ENCODE peak calls at places on chromosome 7, in five cellular contexts. One of them, this sample, is unnamed.

GRCh38 chr7:66265566-66265965 is 60.4 kb downstream of the TPST1 start:
- DNase-seq in AG04449: no peak
- DNase-seq in MM.1S: peak; percentile 21
- DNase-seq in heart left ventricle: no peak
- DNase-seq in astrocyte: no peak
- DNase-seq in this sample: no peak

GRCh38 chr7:105594034-105594433 is 12.7 kb upstream of the EFCAB10 start:
- DNase-seq in AG04449: no peak
- DNase-seq in MM.1S: peak; percentile 50
- DNase-seq in astrocyte: no peak
- DNase-seq in heart left ventricle: no peak
- DNase-seq in this sample: no peak

GRCh38 chr7:67918158-67918557 is 921.5 kb downstream of the TYW1 start:
- DNase-seq in MM.1S: peak; percentile 33
- DNase-seq in astrocyte: no peak
- DNase-seq in heart left ventricle: no peak
- DNase-seq in AG04449: no peak
- DNase-seq in this sample: no peak

GRCh38 chr7:15612205-15612604 is 50.4 kb upstream of the AGMO start:
- DNase-seq in heart left ventricle: no peak
- DNase-seq in AG04449: no peak
- DNase-seq in astrocyte: no peak
- DNase-seq in MM.1S: no peak
- DNase-seq in this sample: no peak

GRCh38 chr7:28354601-28355062 is 57.7 kb upstream of the CREB5 start:
- DNase-seq in MM.1S: no peak
- DNase-seq in heart left ventricle: no peak
- DNase-seq in astrocyte: peak; percentile 98
- DNase-seq in AG04449: peak; percentile 92
- DNase-seq in this sample: peak; percentile 10

GRCh38 chr7:48188776-48189520 is 17.7 kb downstream of the ABCA13 start:
- DNase-seq in MM.1S: no peak
- DNase-seq in AG04449: no peak
- DNase-seq in astrocyte: peak; percentile 47
- DNase-seq in heart left ventricle: no peak
- DNase-seq in this sample: no peak

GRCh38 chr7:157785021-157785441 is 448.2 kb downstream of the DNAJB6 start:
- DNase-seq in AG04449: no peak
- DNase-seq in astrocyte: peak; percentile 26
- DNase-seq in MM.1S: no peak
- DNase-seq in heart left ventricle: no peak
- DNase-seq in this sample: no peak

GRCh38 chr7:43491984-43492383 is 90.9 kb upstream of the STK17A start:
- DNase-seq in astrocyte: peak; percentile 91
- DNase-seq in heart left ventricle: no peak
- DNase-seq in MM.1S: no peak
- DNase-seq in AG04449: peak; percentile 12
- DNase-seq in this sample: peak; percentile 14

GRCh38 chr7:82477733-82478515 is 34.3 kb upstream of the CACNA2D1 start:
- DNase-seq in AG04449: no peak
- DNase-seq in MM.1S: no peak
- DNase-seq in heart left ventricle: no peak
- DNase-seq in astrocyte: no peak
- DNase-seq in this sample: no peak

GRCh38 chr7:107327986-107328569 is 141.8 kb upstream of the GPR22 start:
- DNase-seq in AG04449: peak; percentile 17
- DNase-seq in MM.1S: no peak
- DNase-seq in astrocyte: peak; percentile 20
- DNase-seq in heart left ventricle: no peak
- DNase-seq in this sample: peak; percentile 24

GRCh38 chr7:144454256-144455039 is 51.0 kb upstream of the NOBOX start:
- DNase-seq in heart left ventricle: no peak
- DNase-seq in AG04449: no peak
- DNase-seq in MM.1S: peak; percentile 21
- DNase-seq in astrocyte: no peak
- DNase-seq in this sample: no peak

GRCh38 chr7:113370910-113371309 is 252.6 kb upstream of the SMIM30 start:
- DNase-seq in AG04449: no peak
- DNase-seq in MM.1S: no peak
- DNase-seq in heart left ventricle: no peak
- DNase-seq in astrocyte: no peak
- DNase-seq in this sample: no peak

GRCh38 chr7:147524726-147525245 is 1065.8 kb upstream of the C7orf33 start:
- DNase-seq in heart left ventricle: no peak
- DNase-seq in astrocyte: no peak
- DNase-seq in MM.1S: no peak
- DNase-seq in AG04449: no peak
- DNase-seq in this sample: no peak

GRCh38 chr7:1289681-1290261 is 57.1 kb downstream of the UNCX start:
- DNase-seq in astrocyte: peak; percentile 3
- DNase-seq in AG04449: no peak
- DNase-seq in heart left ventricle: no peak
- DNase-seq in MM.1S: no peak
- DNase-seq in this sample: no peak
- H3K4me3 ChIP-seq in astrocyte: no peak overlapping the region
- H3K4me3 ChIP-seq in AG04449: peak overlapping the region; percentile 50
- H3K4me3 ChIP-seq in heart left ventricle: peak overlapping the region; percentile 44
- H3K4me3 ChIP-seq in MM.1S: no peak overlapping the region
- H3K4me3 ChIP-seq in this sample: peak overlapping the region; percentile 26

GRCh38 chr7:145812218-145812617 is 304.4 kb upstream of the CNTNAP2 start:
- DNase-seq in heart left ventricle: no peak
- DNase-seq in astrocyte: no peak
- DNase-seq in AG04449: no peak
- DNase-seq in MM.1S: no peak
- DNase-seq in this sample: no peak

DNA sequence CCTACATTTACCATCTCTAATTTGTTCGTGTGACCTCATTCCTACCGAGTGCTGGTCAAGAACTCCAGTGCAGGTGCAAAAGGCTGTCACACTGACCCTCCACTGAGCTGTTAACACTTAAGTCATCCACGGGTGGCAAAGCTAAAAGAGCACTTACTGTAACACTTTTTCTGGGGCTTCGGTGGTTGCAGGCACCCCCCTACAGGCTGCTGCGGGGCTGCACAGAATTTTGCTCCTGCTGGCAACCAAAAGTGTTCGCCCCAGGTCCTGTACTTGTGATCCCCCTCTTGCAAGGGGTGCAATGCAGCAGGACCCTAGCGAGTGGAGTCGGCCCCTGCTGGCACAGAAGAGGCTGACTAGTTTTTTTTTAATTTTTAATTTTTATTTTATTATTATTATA is 298.9 kb upstream of the CNTNAP2 start:
- DNase-seq in AG04449: no peak
- DNase-seq in MM.1S: no peak
- DNase-seq in astrocyte: no peak
- DNase-seq in heart left ventricle: no peak
- DNase-seq in this sample: no peak
- TF ChIP-seq CTCF in AG04449: no peak
- TF ChIP-seq CTCF in MM.1S: no peak
- TF ChIP-seq CTCF in astrocyte: no peak
- TF ChIP-seq CTCF in heart left ventricle: no peak
- TF ChIP-seq CTCF in this sample: no peak

GRCh38 chr7:95608344-95609173 is 12.2 kb upstream of the PDK4 start:
- DNase-seq in astrocyte: peak; percentile 77
- DNase-seq in AG04449: peak; percentile 84
- DNase-seq in heart left ventricle: peak; percentile 91
- DNase-seq in MM.1S: peak; percentile 88
- DNase-seq in this sample: peak; percentile 93
- H3K4me3 ChIP-seq in astrocyte: no peak overlapping the region
- H3K4me3 ChIP-seq in AG04449: peak overlapping the region; percentile 13
- H3K4me3 ChIP-seq in heart left ventricle: peak overlapping the region; percentile 31
- H3K4me3 ChIP-seq in MM.1S: peak overlapping the region; percentile 10
- H3K4me3 ChIP-seq in this sample: no peak overlapping the region

DNA sequence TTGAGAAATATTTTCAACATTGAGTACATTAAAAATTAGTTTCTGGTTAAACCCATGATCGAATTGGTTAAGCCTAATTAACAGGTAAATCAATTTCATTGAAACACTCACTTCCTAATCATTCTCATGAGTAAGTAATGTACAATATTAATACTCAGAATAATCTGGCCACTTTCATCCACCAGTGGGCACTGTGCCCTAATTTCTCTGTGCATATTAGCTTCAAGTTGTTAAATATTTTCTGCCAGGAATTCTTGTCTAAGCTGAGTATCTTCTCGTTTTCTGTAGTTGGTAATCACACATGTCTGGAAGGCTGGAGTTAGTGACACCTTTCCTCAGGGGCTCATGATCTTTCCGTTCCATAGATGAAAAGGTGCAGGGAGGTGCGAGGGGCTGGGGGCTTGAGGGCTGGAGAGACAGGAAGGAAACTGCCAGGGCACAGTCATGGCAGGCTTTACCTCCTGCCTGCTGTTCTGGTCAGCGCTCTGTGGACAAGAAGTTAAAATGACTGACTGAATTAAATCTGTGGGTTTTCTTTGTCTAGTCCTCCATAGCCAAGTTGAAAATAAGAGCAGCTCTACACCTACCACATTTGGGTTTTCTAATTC is 71.9 kb downstream of the WIPF3 start:
- DNase-seq in astrocyte: peak; percentile 12
- DNase-seq in AG04449: no peak
- DNase-seq in heart left ventricle: no peak
- DNase-seq in MM.1S: peak; percentile 55
- DNase-seq in this sample: no peak
- TF ChIP-seq CTCF in astrocyte: peak; percentile 71
- TF ChIP-seq CTCF in AG04449: peak; percentile 47
- TF ChIP-seq CTCF in heart left ventricle: peak; percentile 7
- TF ChIP-seq CTCF in MM.1S: peak; percentile 70
- TF ChIP-seq CTCF in this sample: peak; percentile 59

DNA sequence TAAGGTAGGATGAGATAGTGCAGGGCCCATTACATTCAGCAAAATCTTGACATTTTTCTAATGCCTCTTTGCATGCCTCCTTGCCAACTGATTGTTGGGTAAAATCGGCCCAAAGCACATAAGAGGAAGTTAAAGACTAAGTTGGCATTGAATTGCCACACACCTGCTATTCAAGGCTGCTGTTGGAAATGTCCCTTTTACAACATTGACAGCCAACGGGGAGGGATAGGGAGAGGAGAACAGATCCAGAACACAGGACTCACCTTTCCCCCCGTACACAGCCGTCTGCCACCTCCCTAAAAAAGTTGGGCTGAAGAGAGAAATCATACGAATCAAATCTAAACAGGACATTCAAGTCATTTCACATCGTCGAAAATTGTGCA is 695 bp downstream of the FAM237B start:
- DNase-seq in astrocyte: no peak
- DNase-seq in AG04449: no peak
- DNase-seq in MM.1S: no peak
- DNase-seq in heart left ventricle: no peak
- DNase-seq in this sample: no peak
- H3K4me3 ChIP-seq in astrocyte: peak overlapping the region; percentile 43
- H3K4me3 ChIP-seq in AG04449: no peak overlapping the region
- H3K4me3 ChIP-seq in MM.1S: no peak overlapping the region
- H3K4me3 ChIP-seq in heart left ventricle: no peak overlapping the region
- H3K4me3 ChIP-seq in this sample: no peak overlapping the region

DNA sequence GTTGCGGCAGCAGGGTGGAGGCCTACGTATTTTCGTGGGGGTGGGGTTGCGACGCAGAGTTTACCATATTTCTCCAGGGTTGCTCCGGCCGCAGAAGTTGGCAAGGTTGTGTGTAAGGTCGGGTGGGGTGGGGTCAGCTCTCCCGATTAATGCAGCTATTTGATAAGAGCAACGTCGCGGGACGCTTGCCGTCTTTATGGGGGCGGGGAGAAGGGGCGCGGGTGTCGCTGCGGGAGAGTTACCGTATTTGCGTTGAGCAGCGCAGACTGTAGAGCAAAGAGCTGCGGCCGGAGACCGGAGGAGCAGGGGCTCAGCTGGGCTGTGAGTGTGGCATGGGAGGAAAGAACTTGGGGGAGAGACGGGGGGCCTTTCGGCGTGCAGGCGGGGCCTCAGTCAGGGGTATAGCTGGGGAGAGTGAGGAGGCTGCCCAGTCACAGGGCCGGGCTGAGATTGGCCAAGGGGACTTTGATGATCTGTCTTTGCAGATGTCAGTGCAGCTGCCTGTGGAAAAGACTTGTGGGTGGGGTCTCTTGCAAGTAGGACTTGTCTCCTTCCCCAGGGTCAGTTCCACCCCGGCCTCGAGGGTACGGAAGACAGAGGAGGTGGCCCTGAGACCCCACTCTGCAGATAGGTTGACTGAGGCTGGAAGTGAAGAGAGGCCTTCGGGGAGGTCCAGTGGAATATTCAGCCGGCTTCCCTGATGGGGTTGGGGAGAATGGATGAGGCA is 26.6 kb downstream of the ZNF775 start:
- DNase-seq in heart left ventricle: peak; percentile 36
- DNase-seq in astrocyte: peak; percentile 29
- DNase-seq in AG04449: no peak
- DNase-seq in MM.1S: peak; percentile 78
- DNase-seq in this sample: no peak
- TF ChIP-seq CTCF in heart left ventricle: no peak
- TF ChIP-seq CTCF in astrocyte: no peak
- TF ChIP-seq CTCF in AG04449: no peak
- TF ChIP-seq CTCF in MM.1S: no peak
- TF ChIP-seq CTCF in this sample: no peak

GRCh38 chr7:94660006-94660405 is 4.1 kb upstream of the SGCE start:
- DNase-seq in astrocyte: no peak
- DNase-seq in AG04449: no peak
- DNase-seq in MM.1S: no peak
- DNase-seq in heart left ventricle: no peak
- DNase-seq in this sample: no peak
- H3K4me3 ChIP-seq in astrocyte: no peak overlapping the region
- H3K4me3 ChIP-seq in AG04449: no peak overlapping the region
- H3K4me3 ChIP-seq in MM.1S: no peak overlapping the region
- H3K4me3 ChIP-seq in heart left ventricle: no peak overlapping the region
- H3K4me3 ChIP-seq in this sample: no peak overlapping the region

GRCh38 chr7:127066974-127067373 is 185.8 kb downstream of the GRM8 start:
- DNase-seq in MM.1S: peak; percentile 43
- DNase-seq in heart left ventricle: no peak
- DNase-seq in AG04449: no peak
- DNase-seq in astrocyte: no peak
- DNase-seq in this sample: no peak
- TF ChIP-seq CTCF in MM.1S: peak; percentile 33
- TF ChIP-seq CTCF in heart left ventricle: no peak
- TF ChIP-seq CTCF in AG04449: no peak
- TF ChIP-seq CTCF in astrocyte: no peak
- TF ChIP-seq CTCF in this sample: no peak

This sample was measured in BJ.